ENCODE peak calls at places on chromosomes 16 and 17, in four cellular contexts. R is neural progenitor cell, U is lower leg skin, E is dorsolateral prefrontal cortex. I is an unnamed sample.

GRCh38 chr17:44249501-44250246 is 18.3 kb downstream of the SLC4A1 start:
- DNase-seq in R (no peak), U (no peak), E (no peak), I (no peak)

GRCh38 chr17:5583426-5584382 is 605 bp downstream of the NLRP1 start:
- DNase-seq in R (no peak), U (peak; percentile 41), E (no peak), I (no peak)

GRCh38 chr16:79469999-79470398 is 130.5 kb downstream of the MAF start:
- DNase-seq in R (no peak), U (peak; percentile 45), E (no peak), I (no peak)

GRCh38 chr17:13671341-13671740 is 69.6 kb upstream of the HS3ST3A1 start:
- DNase-seq in R (peak; percentile 41), U (no peak), E (no peak), I (no peak)

GRCh38 chr17:6471531-6472465 is 27.5 kb downstream of the PIMREG start:
- DNase-seq in R (peak; percentile 83), U (no peak), E (no peak), I (peak; percentile 20)

GRCh38 chr16:73530529-73530928 is 482.6 kb upstream of the ZFHX3 start:
- DNase-seq in R (no peak), U (no peak), E (no peak), I (no peak)

GRCh38 chr16:15553313-15554088 is 89.5 kb downstream of the MARF1 start:
- DNase-seq in R (no peak), U (no peak), E (no peak), I (no peak)

GRCh38 chr17:79955167-79955549 is 80.5 kb downstream of the TBC1D16 start:
- DNase-seq in R (no peak), U (no peak), E (no peak), I (no peak)

GRCh38 chr17:36932383-36933173 is 4.7 kb upstream of the LHX1 start:
- DNase-seq in R (no peak), U (no peak), E (no peak), I (no peak)

GRCh38 chr16:87391324-87391949 is 699 bp upstream of the MAP1LC3B start:
- DNase-seq in R (peak; percentile 77), U (peak; percentile 67), E (no peak), I (no peak)

GRCh38 chr16:20023190-20023589 is 50.5 kb downstream of the GPR139 start:
- DNase-seq in R (peak; percentile 50), U (no peak), E (no peak), I (no peak)

GRCh38 chr17:9217151-9218067 is 196.1 kb downstream of the NTN1 start:
- DNase-seq in R (no peak), U (no peak), E (no peak), I (no peak)

GRCh38 chr17:56292010-56292409 is 138.7 kb downstream of the ANKFN1 start:
- DNase-seq in R (no peak), U (no peak), E (no peak), I (no peak)

GRCh38 chr16:19415461-19415860 is 2.2 kb upstream of the TMC5 start:
- DNase-seq in R (no peak), U (no peak), E (no peak), I (no peak)

GRCh38 chr17:17403899-17404576 is 72.8 kb upstream of the MED9 start:
- DNase-seq in R (no peak), U (no peak), E (no peak), I (no peak)

GRCh38 chr16:68642047-68642435 is 3.1 kb upstream of the CDH3 start:
- DNase-seq in R (no peak), U (no peak), E (no peak), I (no peak)

GRCh38 chr16:4273858-4274291 is 1.1 kb upstream of the TFAP4 start:
- DNase-seq in R (peak; percentile 76), U (peak; percentile 48), E (no peak), I (no peak)

GRCh38 chr17:52376137-52376536 is 217.6 kb upstream of the CA10 start:
- DNase-seq in R (peak; percentile 23), U (no peak), E (no peak), I (no peak)

GRCh38 chr17:7476951-7477350 is 2.5 kb downstream of the ZBTB4 start:
- DNase-seq in R (no peak), U (no peak), E (no peak), I (no peak)
- H3K4me3 ChIP-seq in R (no peak overlapping the region), U (no peak overlapping the region), E (peak overlapping the region; percentile 96), I (peak overlapping the region; percentile 72)

GRCh38 chr17:1058423-1059130 is 61.6 kb downstream of the TIMM22 start:
- DNase-seq in R (peak; percentile 29), U (no peak), E (no peak), I (no peak)
- TF ChIP-seq CTCF in R (peak; percentile 37), U (no peak), E (peak; percentile 34), I (peak; percentile 51)

GRCh38 chr17:31487063-31487647 is 95.7 kb downstream of the RAB11FIP4 start:
- DNase-seq in R (no peak), U (no peak), E (no peak), I (no peak)
- H3K4me3 ChIP-seq in R (peak overlapping the region; percentile 99), U (no peak overlapping the region), E (peak overlapping the region; percentile 59), I (peak overlapping the region; percentile 26)

GRCh38 chr16:31107465-31107867 is 720 bp upstream of the BCKDK start:
- DNase-seq in R (no peak), U (no peak), E (no peak), I (no peak)
- TF ChIP-seq CTCF in R (no peak), U (no peak), E (no peak), I (no peak)

GRCh38 chr16:88941933-88942909 is 34.8 kb downstream of the CBFA2T3 start:
- DNase-seq in R (peak; percentile 82), U (no peak), E (no peak), I (no peak)
- H3K4me3 ChIP-seq in R (peak overlapping the region; percentile 51), U (no peak overlapping the region), E (peak overlapping the region; percentile 57), I (no peak overlapping the region)

DNA sequence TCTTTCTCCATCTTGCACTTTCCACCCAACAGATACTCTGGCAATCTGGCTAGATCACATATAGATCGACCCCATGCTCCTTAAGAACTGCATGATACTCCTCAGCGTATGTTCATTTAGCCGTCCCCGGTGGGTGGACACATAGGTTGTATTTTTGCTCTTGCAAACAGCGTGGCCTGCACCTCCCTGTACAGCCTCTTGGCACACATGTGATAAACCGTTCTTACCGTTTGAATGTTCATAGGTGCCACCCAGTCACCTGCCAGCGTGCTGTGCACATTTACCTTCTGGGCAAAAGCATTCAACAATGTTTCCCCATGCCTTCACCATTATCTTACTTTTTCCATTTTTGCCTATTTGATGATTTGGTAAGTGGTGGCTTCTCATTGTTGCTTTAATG is 6.2 kb downstream of the TNP2 start:
- DNase-seq in R (no peak), U (no peak), E (no peak), I (no peak)
- TF ChIP-seq CTCF in R (no peak), U (no peak), E (no peak), I (no peak)

DNA sequence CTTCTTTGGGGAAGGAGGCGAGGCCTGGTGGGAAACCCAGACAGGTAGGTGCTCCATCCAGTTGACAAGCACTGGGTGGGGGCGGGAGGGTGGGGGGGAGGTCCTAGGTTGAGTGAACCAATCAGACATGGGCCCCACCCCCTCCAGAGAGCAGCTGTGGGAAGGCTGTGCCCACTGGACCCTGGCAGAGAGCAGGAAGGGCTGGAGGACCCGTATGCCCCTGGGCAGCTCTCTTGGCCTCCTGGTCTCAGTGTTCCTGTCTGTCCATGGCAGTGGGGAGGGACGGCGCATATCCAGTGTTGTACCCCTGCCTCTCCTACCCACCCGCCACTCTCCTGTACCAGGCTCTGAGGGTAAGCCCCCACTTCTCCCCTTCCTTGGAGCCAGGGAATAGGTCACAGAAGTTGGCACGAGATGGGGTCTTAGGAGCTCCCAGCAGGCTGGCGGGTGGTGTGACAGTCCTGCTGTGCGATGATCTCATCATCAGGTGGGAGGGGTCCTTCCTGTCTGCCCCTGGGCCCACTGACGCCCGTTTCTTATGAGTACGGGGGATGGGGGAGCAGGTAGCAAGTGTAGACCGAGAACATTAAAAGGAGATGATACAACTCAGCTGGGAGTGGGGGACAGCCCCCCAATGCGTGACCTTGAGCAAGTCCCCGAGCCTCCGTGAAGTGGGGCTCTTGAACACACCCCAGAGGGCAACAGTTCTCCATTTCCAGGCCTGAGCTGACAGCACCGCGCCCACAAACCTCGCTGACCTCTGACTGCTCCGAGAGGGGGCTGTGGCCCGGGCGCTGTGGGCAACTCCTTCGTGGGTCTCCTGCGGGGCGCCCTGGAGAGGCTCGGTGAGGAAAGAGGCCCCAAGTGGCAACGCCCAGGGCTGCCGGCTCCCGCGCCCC is 1.2 kb upstream of the ZFPM1 start:
- DNase-seq in R (no peak), U (no peak), E (no peak), I (no peak)
- H3K4me3 ChIP-seq in R (no peak overlapping the region), U (no peak overlapping the region), E (peak overlapping the region; percentile 58), I (no peak overlapping the region)

DNA sequence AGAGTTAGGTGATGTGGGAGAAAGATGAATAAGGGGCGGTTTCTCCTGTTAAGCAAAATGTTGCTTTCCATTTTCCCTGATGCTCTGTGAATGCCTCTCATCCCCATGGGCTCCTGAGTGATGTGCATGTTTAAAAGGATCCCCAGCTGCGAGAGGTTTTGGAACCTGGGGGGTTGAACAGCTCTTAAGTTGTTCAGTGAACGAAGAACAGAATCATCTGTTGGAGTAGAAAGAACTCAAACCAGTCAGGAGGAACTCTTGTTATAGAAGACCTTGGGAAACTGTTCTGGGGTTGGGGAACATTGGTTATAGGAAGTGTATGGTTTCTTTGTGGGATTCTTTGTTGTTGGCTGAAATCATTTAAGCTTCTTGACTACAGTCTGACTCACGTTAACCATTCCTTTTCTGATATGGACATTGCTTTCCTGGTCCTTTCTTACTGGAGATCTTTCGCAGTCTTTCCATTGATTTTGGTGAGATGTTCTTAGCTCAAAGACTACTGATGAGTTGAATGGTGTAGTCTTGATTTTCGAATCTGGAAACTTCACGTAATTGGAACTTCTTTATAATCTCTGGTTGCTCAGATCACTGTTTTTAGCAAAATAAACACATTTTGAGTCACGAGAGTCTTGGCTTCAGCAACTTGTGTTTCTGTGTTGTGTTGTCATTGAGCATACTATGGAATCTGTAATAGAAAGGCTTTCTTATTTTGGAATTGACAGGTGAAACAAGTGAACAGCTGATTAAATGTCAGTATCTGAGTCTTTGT is 1.3 kb downstream of the UNK start:
- DNase-seq in R (no peak), U (no peak), E (no peak), I (no peak)
- TF ChIP-seq CTCF in R (no peak), U (no peak), E (no peak), I (no peak)

DNA sequence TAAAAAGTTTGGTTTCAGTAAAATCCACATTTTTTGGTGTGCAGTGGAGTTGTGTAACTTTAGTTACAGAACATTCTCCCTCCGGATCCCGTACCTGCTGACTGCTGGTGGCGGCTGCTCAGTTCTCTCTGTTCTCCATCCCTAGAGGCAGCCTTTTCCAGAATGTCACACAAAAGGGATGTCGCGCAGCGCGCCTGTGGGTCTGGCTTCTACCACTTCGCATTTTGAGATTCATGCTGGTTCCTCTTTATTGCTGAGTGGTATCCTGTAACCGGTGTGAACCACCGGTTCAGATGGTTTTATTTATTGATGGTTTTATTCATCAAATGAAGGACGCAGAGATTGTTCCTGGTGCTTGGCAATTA is 975 bp upstream of the CEP131 start:
- DNase-seq in R (peak; percentile 43), U (no peak), E (no peak), I (no peak)
- H3K4me3 ChIP-seq in R (peak overlapping the region; percentile 21), U (no peak overlapping the region), E (peak overlapping the region; percentile 88), I (peak overlapping the region; percentile 36)

DNA sequence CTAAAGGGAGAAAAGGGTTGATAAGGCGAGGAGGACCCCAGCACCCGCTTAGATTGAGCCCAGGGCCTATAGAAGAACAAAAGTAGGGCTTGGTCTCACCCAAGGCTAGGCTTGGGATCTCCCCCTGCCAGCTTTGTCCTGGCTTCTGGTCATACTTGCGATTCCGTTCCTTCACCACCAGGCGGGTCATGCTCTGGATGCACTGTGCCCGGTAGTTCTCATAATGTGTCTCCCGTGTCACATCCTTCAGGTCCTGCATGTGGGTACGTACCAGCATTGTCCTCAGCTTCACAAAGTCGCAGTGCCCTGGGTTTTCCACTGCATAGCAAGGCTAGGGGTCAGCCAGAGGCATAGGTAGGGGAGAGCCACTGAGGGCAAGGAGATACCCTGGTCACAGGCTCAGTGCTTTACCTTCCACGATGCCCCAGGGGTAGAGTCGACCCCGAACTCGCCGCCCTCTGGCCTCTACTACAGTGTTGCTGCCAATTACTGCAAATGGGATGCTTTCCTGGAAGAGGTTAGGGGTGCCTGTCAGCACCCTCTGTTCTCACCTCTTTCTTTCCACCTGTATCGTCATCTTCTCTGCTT is 6.5 kb upstream of the MTMR4 start:
- DNase-seq in R (peak; percentile 72), U (no peak), E (no peak), I (no peak)
- TF ChIP-seq CTCF in R (peak; percentile 60), U (no peak), E (peak; percentile 37), I (peak; percentile 33)